ENCODE peak calls at places on chromosomes 4 and X, in four cellular contexts. L, E, N and B are unnamed samples.
A peak's percentile ranks its signal among the peaks of the same experiment; 100 is the strongest.

GRCh38 chr4:69764311-69764710 is 3.9 kb upstream of the SULT1B1 start:
- DNase-seq in E (no peak), N (peak; percentile 23), L (no peak), B (no peak)

GRCh38 chr4:155419266-155419665 is 42.5 kb upstream of the MAP9 start:
- DNase-seq in N (peak; percentile 36), L (no peak), E (no peak), B (no peak)

GRCh38 chrX:46036508-46036907 is 508.7 kb downstream of the ZNF674 start:
- DNase-seq in E (no peak), N (no peak), L (no peak), B (no peak)

GRCh38 chrX:69133561-69134542 is 31.4 kb downstream of the PJA1 start:
- DNase-seq in L (no peak), N (peak; percentile 65), E (no peak), B (no peak)

GRCh38 chr4:173506780-173507211 is 23.2 kb downstream of the HAND2 start:
- DNase-seq in E (no peak), N (no peak), L (no peak), B (peak; percentile 62)

GRCh38 chr4:152815078-152815477 is 35.3 kb downstream of the ARFIP1 start:
- DNase-seq in N (peak; percentile 10), E (no peak), L (no peak), B (no peak)

GRCh38 chr4:185441479-185441878 is 15.7 kb upstream of the UFSP2 start:
- DNase-seq in N (no peak), L (no peak), E (no peak), B (no peak)

GRCh38 chrX:24498975-24499374 is 33.9 kb downstream of the PDK3 start:
- DNase-seq in N (peak; percentile 43), L (no peak), E (no peak), B (no peak)

GRCh38 chr4:83010111-83010521 is 507 bp downstream of the LIN54 start:
- DNase-seq in E (no peak), N (peak; percentile 33), L (no peak), B (no peak)

GRCh38 chr4:10492486-10492885 is 35.3 kb upstream of the ZNF518B start:
- DNase-seq in L (no peak), N (no peak), E (no peak), B (no peak)

GRCh38 chr4:174402470-174403176 is 118.9 kb downstream of the CEP44 start:
- DNase-seq in N (no peak), E (no peak), L (no peak), B (no peak)

GRCh38 chrX:45807572-45808425 is 607.1 kb upstream of the DIPK2B start:
- DNase-seq in E (no peak), L (no peak), N (peak; percentile 71), B (no peak)

GRCh38 chr4:98444371-98444770 is 183.2 kb downstream of the RAP1GDS1 start:
- DNase-seq in L (no peak), E (no peak), N (no peak), B (no peak)

GRCh38 chr4:150217192-150217591 is 138.9 kb downstream of the DCLK2 start:
- DNase-seq in N (peak; percentile 61), L (no peak), E (no peak), B (no peak)

GRCh38 chr4:184796906-184797305 is 28.9 kb downstream of the ACSL1 start:
- DNase-seq in N (no peak), E (no peak), L (no peak), B (no peak)

GRCh38 chr4:183106839-183107238 is 7.8 kb downstream of the WWC2 start:
- DNase-seq in E (no peak), L (no peak), N (no peak), B (no peak)
- TF ChIP-seq CTCF in E (no peak), L (no peak), N (no peak), B (peak; percentile 49)

GRCh38 chrX:95063554-95063953 is 1389.5 kb downstream of the FAM133A start:
- DNase-seq in E (no peak), L (no peak), N (no peak), B (no peak)
- TF ChIP-seq CTCF in E (no peak), L (no peak), N (no peak), B (no peak)

GRCh38 chrX:140149761-140150160 is 184.4 kb upstream of the CXorf66 start:
- DNase-seq in L (no peak), N (no peak), E (no peak), B (no peak)
- TF ChIP-seq CTCF in L (no peak), N (no peak), E (no peak), B (no peak)

DNA sequence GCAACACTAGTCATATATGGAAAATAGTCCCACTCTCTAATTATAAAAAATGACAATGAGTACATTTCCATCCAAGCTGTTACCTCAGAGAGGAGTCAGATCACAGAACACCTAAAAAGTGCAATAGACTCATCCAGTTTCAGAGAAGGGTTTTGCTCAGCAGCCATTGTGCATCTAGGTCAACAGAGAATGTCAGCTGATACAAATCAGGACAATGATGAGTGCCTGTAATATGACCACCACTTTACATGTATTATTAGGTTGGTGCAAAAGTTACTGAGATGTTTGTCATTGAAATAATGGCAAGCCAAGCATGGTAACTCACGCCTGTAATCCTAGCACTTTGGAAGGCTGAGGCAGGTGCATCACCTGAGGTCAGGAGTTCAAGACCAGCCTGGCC is 164.1 kb upstream of the TTC29 start:
- DNase-seq in E (no peak), L (no peak), N (no peak), B (no peak)
- TF ChIP-seq CTCF in E (no peak), L (no peak), N (no peak), B (no peak)